ENCODE peak calls at places on chromosomes 11 and 22, in four cellular contexts. G is GM12878, Q is HepG2, L is K562. N is an unnamed sample.

GRCh38 chr11:115198301-115198700 is 305.9 kb downstream of the CADM1 start:
- DNase-seq in G (no peak), Q (no peak), L (no peak), N (no peak)

GRCh38 chr11:26575946-26576345 is 3.9 kb upstream of the MUC15 start:
- DNase-seq in G (no peak), Q (no peak), L (no peak), N (no peak)

GRCh38 chr22:18978506-18978905 is 42.4 kb upstream of the PRODH start:
- DNase-seq in G (no peak), Q (no peak), L (no peak), N (peak)

GRCh38 chr11:13487661-13488030 is 8.2 kb downstream of the PTH start:
- DNase-seq in G (no peak), Q (peak), L (peak), N (peak)

GRCh38 chr11:116732740-116733385 is 39.9 kb downstream of the BUD13 start:
- DNase-seq in G (peak), Q (peak), L (peak), N (peak)

GRCh38 chr11:39630365-39630764 is 1829.1 kb downstream of the LRRC4C start:
- DNase-seq in G (no peak), Q (no peak), L (no peak), N (no peak)

GRCh38 chr11:2534131-2534956 is 89.5 kb downstream of the KCNQ1 start:
- DNase-seq in G (no peak), Q (no peak), L (no peak), N (no peak)

GRCh38 chr22:44202261-44202789 is 21.6 kb downstream of the PARVG start:
- DNase-seq in G (no peak), Q (no peak), L (no peak), N (no peak)

GRCh38 chr22:22887621-22888503 is at the start of gene IGLL5:
- DNase-seq in G (no peak), Q (no peak), L (peak), N (no peak)

GRCh38 chr11:118917488-118918127 is 8.1 kb downstream of the BCL9L start:
- DNase-seq in G (no peak), Q (peak), L (no peak), N (no peak)

GRCh38 chr11:34419158-34419557 is 19.6 kb upstream of the CAT start:
- DNase-seq in G (no peak), Q (no peak), L (no peak), N (no peak)

DNA sequence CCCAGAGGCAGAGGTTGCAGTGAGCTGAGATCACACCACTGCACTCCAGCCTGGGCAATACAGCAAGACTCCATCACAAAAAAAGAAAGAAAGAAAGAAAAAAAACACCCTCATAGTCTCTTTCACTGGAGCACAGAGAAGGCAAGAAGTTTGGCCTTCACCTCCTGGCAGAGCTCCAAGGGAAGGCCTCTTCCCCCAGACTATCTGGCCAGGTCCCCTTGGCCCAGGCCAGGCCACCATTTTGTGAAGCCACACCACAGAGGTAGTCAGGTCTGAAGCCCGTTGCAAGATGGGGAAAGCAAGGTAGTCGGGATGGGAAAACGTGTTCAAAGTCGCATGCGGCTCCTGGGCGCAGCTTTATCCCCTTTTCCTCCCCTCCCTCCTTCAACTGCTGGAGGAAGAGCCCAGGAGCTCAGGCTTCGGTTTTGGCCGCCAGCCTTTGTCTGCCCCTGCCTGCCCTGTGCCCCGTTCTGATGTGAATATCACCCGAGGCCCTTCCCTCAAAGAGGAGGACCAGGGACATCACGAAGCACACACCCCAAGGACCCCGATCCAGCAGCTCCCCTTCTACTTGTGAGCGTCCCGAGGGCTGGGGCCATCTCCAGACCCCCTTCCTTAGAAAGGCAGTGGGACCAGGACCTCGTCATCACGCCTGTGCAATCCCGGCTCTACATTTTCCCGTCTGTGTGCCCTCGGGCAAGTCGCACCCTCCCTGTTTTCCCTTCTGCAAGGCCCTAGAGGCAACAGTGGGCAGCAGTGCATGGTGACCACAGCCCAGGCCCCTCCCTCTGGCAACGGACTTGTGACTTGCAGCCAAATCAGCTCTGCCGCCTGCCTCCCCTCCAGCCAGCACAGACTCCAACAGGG is 17.7 kb downstream of the CABP7 start:
- DNase-seq in G (no peak), Q (no peak), L (no peak), N (no peak)
- TF ChIP-seq NR2C2 in G (no peak), Q (no peak), L (no peak), N (no peak)

GRCh38 chr11:64848214-64848778 is 3.8 kb upstream of the CDC42BPG start:
- DNase-seq in G (no peak), Q (no peak), L (no peak), N (no peak)

GRCh38 chr11:64850979-64851567 is 6.6 kb upstream of the CDC42BPG start:
- DNase-seq in G (peak), Q (no peak), L (no peak), N (peak)

GRCh38 chr11:64848779-64849599 is 4.5 kb upstream of the CDC42BPG start:
- DNase-seq in G (no peak), Q (no peak), L (no peak), N (peak)

GRCh38 chr11:64851831-64852337 is 7.4 kb upstream of the CDC42BPG start:
- DNase-seq in G (no peak), Q (no peak), L (no peak), N (no peak)

GRCh38 chr11:64849600-64850356 is 5.3 kb upstream of the CDC42BPG start:
- DNase-seq in G (no peak), Q (no peak), L (no peak), N (no peak)
- TF ChIP-seq NR2C2 in G (no peak), Q (no peak), L (no peak), N (no peak)

GRCh38 chr11:20754957-20755356 is 85.6 kb downstream of the NELL1 start:
- DNase-seq in G (no peak), Q (peak), L (peak), N (peak)
- TF ChIP-seq NR2C2 in G (no peak), Q (no peak), L (no peak), N (no peak)

GRCh38 chr22:48715511-48715910 is 1112.2 kb downstream of the BRD1 start:
- DNase-seq in G (no peak), Q (no peak), L (no peak), N (no peak)
- TF ChIP-seq NR2C2 in G (no peak), Q (no peak), L (no peak), N (no peak)

GRCh38 chr11:126485021-126485781 is 129.7 kb downstream of the ST3GAL4 start:
- DNase-seq in G (no peak), Q (no peak), L (no peak), N (peak)

GRCh38 chr11:126482586-126483108 is 127.2 kb downstream of the ST3GAL4 start:
- DNase-seq in G (no peak), Q (no peak), L (no peak), N (no peak)

GRCh38 chr11:126485986-126486635 is 130.6 kb downstream of the ST3GAL4 start:
- DNase-seq in G (no peak), Q (no peak), L (no peak), N (no peak)

GRCh38 chr11:126483796-126484195 is 128.3 kb downstream of the ST3GAL4 start:
- DNase-seq in G (no peak), Q (no peak), L (no peak), N (no peak)

GRCh38 chr11:126484266-126484665 is 128.8 kb downstream of the ST3GAL4 start:
- DNase-seq in G (no peak), Q (peak), L (no peak), N (no peak)
- TF ChIP-seq NR2C2 in G (no peak), Q (no peak), L (no peak), N (no peak)

GRCh38 chr22:45225732-45226560 is 14.7 kb downstream of the KIAA0930 start:
- DNase-seq in G (no peak), Q (peak), L (no peak), N (no peak)
- TF ChIP-seq NR2C2 in G (no peak), Q (no peak), L (no peak), N (no peak)

DNA sequence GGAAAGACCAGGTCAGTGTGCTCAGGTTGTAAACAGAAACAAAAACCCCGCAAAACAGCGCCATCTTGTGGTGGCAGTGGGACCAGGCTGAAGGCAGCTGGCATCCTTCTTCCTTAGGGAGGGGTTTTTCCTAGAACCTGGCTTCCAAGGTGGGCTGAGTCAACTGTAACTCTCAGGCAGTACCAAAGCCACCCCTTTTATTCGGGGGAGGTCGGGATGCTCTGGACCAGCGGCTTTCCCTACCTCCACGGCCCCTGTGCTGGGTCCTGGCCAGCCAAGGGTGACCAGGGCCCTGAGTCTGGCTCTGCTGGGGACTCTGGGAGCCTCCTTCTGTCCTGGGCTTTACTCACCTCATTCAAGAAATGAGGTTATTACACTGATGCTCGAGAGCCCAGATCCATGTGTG is 69.5 kb upstream of the FGF3 start:
- DNase-seq in G (no peak), Q (peak), L (peak), N (peak)
- TF ChIP-seq NR2C2 in G (no peak), Q (no peak), L (no peak), N (no peak)

DNA sequence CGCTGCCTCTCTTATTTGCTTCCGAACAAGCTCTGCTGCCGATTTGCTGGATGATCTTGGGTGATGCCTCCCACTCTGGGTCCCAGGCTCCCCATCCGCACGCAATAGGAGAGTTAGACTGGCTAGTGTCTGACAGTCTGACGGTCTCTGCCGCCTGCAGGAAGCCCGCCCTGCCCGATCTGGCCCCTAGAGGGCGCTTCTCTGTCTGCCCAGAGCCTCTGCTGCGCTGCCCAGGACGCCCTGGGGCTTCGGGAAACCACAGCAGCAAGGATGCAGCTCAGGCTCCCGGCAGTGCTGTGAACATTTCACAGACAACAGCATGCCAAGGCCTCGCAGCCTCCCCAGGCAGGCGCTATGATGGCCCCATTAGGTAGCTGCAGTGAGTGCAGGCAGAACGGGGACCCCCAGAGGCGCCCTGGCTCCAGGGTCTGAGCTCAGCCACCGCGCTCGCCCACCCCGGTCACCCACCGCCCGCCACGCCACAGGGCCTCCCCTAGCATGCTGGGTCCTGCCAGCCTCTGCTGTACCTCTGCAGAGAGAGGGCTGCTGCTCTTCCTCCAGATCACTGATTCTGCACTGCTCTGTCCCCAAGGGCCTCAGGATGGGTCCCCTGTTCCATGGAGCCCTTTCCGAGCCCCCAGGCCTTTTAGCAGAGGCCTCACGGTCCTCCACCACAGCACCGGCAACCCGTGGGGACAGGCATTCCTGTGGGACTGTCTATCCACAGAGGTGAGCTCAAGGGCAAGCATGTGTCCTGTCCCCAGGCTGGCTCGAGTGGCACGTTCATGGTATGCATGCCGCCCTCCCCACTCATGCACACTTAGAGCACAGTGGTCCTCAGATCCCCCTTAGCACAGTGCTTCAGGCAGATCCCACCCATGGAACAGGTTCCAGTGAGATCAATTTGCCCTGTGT is 4.3 kb upstream of the BAIAP2L2 start:
- DNase-seq in G (no peak), Q (peak), L (peak), N (peak)
- TF ChIP-seq NR2C2 in G (no peak), Q (no peak), L (no peak), N (no peak)

N was measured in WTC11.